ENCODE peak calls at places on chromosomes 5 and 9, in six cellular contexts. J, V, Q, F, W and R are unnamed samples.

GRCh38 chr5:135490245-135491037 is 38.3 kb upstream of the TIFAB start:
- DNase-seq in J (no peak), V (no peak), Q (no peak), F (no peak), W (no peak), R (no peak)

GRCh38 chr9:114893622-114894021 is 36.8 kb downstream of the TNFSF8 start:
- DNase-seq in J (no peak), V (no peak), Q (no peak), F (no peak), W (no peak), R (no peak)

GRCh38 chr9:20948703-20949102 is 82.7 kb downstream of the HACD4 start:
- DNase-seq in J (no peak), V (no peak), Q (no peak), F (no peak), W (no peak), R (no peak)

GRCh38 chr5:69528015-69528414 is 32.0 kb upstream of the GTF2H2C start:
- DNase-seq in J (no peak), V (peak), Q (no peak), F (no peak), W (no peak), R (no peak)

GRCh38 chr5:78367318-78367991 is 7.0 kb downstream of the SCAMP1 start:
- DNase-seq in J (no peak), V (peak), Q (no peak), F (no peak), W (no peak), R (no peak)

GRCh38 chr9:116580853-116581252 is 106.3 kb upstream of the TRIM32 start:
- DNase-seq in J (no peak), V (no peak), Q (no peak), F (no peak), W (no peak), R (no peak)

GRCh38 chr9:136596630-136597031 is 50.8 kb upstream of the NOTCH1 start:
- DNase-seq in J (no peak), V (no peak), Q (no peak), F (no peak), W (no peak), R (peak)

GRCh38 chr5:107915413-107915812 is 244.7 kb upstream of the EFNA5 start:
- DNase-seq in J (no peak), V (no peak), Q (no peak), F (no peak), W (no peak), R (no peak)

GRCh38 chr9:16642421-16643109 is 227.9 kb downstream of the BNC2 start:
- DNase-seq in J (no peak), V (no peak), Q (no peak), F (no peak), W (no peak), R (no peak)

GRCh38 chr5:175059687-175060194 is 335.4 kb downstream of the MSX2 start:
- DNase-seq in J (no peak), V (no peak), Q (no peak), F (no peak), W (no peak), R (peak)

GRCh38 chr5:136814621-136815378 is 449.5 kb upstream of the TRPC7 start:
- DNase-seq in J (no peak), V (no peak), Q (no peak), F (no peak), W (no peak), R (no peak)

GRCh38 chr9:135167356-135167755 is 79.9 kb downstream of the OLFM1 start:
- DNase-seq in J (no peak), V (no peak), Q (no peak), F (no peak), W (no peak), R (no peak)

GRCh38 chr9:65458465-65458864 is 173.5 kb upstream of the FOXD4L5 start:
- DNase-seq in J (no peak), V (no peak), Q (no peak), F (no peak), W (no peak), R (no peak)

GRCh38 chr9:131111854-131112311 is 13.5 kb upstream of the NUP214 start:
- DNase-seq in J (no peak), V (no peak), Q (no peak), F (no peak), W (no peak), R (peak)

GRCh38 chr9:76665458-76665857 is 98.8 kb upstream of the PCA3 start:
- DNase-seq in J (no peak), V (no peak), Q (no peak), F (no peak), W (no peak), R (no peak)

GRCh38 chr5:34847552-34847951 is 8.6 kb downstream of the TTC23L start:
- DNase-seq in J (no peak), V (no peak), Q (no peak), F (no peak), W (no peak), R (no peak)

GRCh38 chr5:164741376-164741775 is 1236.0 kb downstream of the MAT2B start:
- DNase-seq in J (no peak), V (no peak), Q (no peak), F (no peak), W (no peak), R (no peak)

GRCh38 chr9:10274983-10275382 is 337.8 kb downstream of the PTPRD start:
- DNase-seq in J (no peak), V (no peak), Q (no peak), F (no peak), W (no peak), R (no peak)

GRCh38 chr9:95089257-95089873 is 228.1 kb downstream of the FANCC start:
- DNase-seq in J (no peak), V (no peak), Q (no peak), F (no peak), W (no peak), R (no peak)

GRCh38 chr5:144436007-144436406 is 265.3 kb downstream of the KCTD16 start:
- DNase-seq in J (no peak), V (no peak), Q (no peak), F (no peak), W (no peak), R (no peak)

GRCh38 chr5:150412319-150413175 is at the start of gene CD74:
- DNase-seq in J (peak), V (peak), Q (no peak), F (peak), W (peak), R (no peak)

GRCh38 chr9:37302277-37302676 is 120.2 kb upstream of the GRHPR start:
- DNase-seq in J (no peak), V (no peak), Q (peak), F (no peak), W (no peak), R (no peak)

GRCh38 chr9:99231708-99232107 is 9.6 kb downstream of the SEC61B start:
- DNase-seq in J (no peak), V (peak), Q (no peak), F (no peak), W (no peak), R (no peak)

GRCh38 chr9:6086006-6086655 is 70.7 kb upstream of the RANBP6 start:
- DNase-seq in J (no peak), V (no peak), Q (no peak), F (no peak), W (no peak), R (no peak)

GRCh38 chr5:55055183-55055582 is 31.1 kb downstream of the GZMK start:
- DNase-seq in J (no peak), V (no peak), Q (no peak), F (no peak), W (no peak), R (no peak)

GRCh38 chr9:125377584-125378250 is 116.1 kb downstream of the GAPVD1 start:
- DNase-seq in J (no peak), V (no peak), Q (no peak), F (no peak), W (no peak), R (no peak)